ENCODE peak calls at places on chromosomes 12 and 14, in five cellular contexts. T is C1 segment of cervical spinal cord; V is psoas muscle; E is stimulated activated CD4-positive, alpha-beta T cell treated with anti-CD3 and anti-CD28 coated beads, Interleukin-15, amount 100 ng/mL, for 1 hour; L is hippocampal formation. J is an unnamed sample.

GRCh38 chr12:126772171-126772864 is 1494.7 kb upstream of the TMEM132C start:
- DNase-seq in T (no peak), V (no peak), E (no peak), L (no peak), J (no peak)

GRCh38 chr12:88925370-88925915 is 345.2 kb upstream of the KITLG start:
- DNase-seq in T (no peak), V (no peak), E (no peak), L (no peak), J (no peak)

GRCh38 chr14:50231475-50232275 is at the start of gene SOS2:
- DNase-seq in T (peak), V (peak), E (peak), L (peak), J (peak)

GRCh38 chr12:113424915-113425823 is 3.0 kb downstream of the SDSL start:
- DNase-seq in T (peak), V (peak), E (no peak), L (peak), J (peak)

GRCh38 chr14:89615421-89615820 is 198.4 kb upstream of the FOXN3 start:
- DNase-seq in T (no peak), V (no peak), E (no peak), L (no peak), J (no peak)

GRCh38 chr12:52907092-52907810 is 2.4 kb upstream of the KRT8 start:
- DNase-seq in T (no peak), V (no peak), E (no peak), L (no peak), J (peak)

GRCh38 chr12:15978431-15978950 is 67.4 kb downstream of the DERA start:
- DNase-seq in T (no peak), V (no peak), E (no peak), L (no peak), J (no peak)

GRCh38 chr12:23473071-23473470 is 476.4 kb downstream of the SOX5 start:
- DNase-seq in T (no peak), V (no peak), E (no peak), L (no peak), J (no peak)

GRCh38 chr12:21725731-21726130 is 48.8 kb downstream of the KCNJ8 start:
- DNase-seq in T (no peak), V (no peak), E (no peak), L (no peak), J (no peak)

GRCh38 chr12:104565606-104566243 is 109.0 kb downstream of the CHST11 start:
- DNase-seq in T (no peak), V (no peak), E (no peak), L (no peak), J (no peak)

GRCh38 chr14:104135121-104135903 is 3.1 kb upstream of the KIF26A start:
- DNase-seq in T (no peak), V (peak), E (no peak), L (no peak), J (peak)

GRCh38 chr14:23481362-23481970 is 12.0 kb downstream of the NGDN start:
- DNase-seq in T (no peak), V (no peak), E (no peak), L (no peak), J (no peak)

GRCh38 chr12:109693160-109693559 is 20.5 kb upstream of the FAM222A start:
- DNase-seq in T (no peak), V (no peak), E (no peak), L (no peak), J (no peak)

GRCh38 chr14:22099942-22100763 is 426.5 kb upstream of the OR4E1 start:
- DNase-seq in T (peak), V (peak), E (peak), L (peak), J (peak)

GRCh38 chr12:50087159-50087558 is 2.0 kb downstream of the SMARCD1 start:
- DNase-seq in T (no peak), V (no peak), E (no peak), L (no peak), J (no peak)

GRCh38 chr12:14824012-14824634 is 10.1 kb upstream of the SMCO3 start:
- DNase-seq in T (no peak), V (no peak), E (no peak), L (no peak), J (no peak)

GRCh38 chr14:89304972-89305703 is 111.9 kb downstream of the FOXN3 start:
- DNase-seq in T (no peak), V (peak), E (no peak), L (no peak), J (no peak)

GRCh38 chr14:22664261-22664660 is 20.1 kb upstream of the OR6J1 start:
- DNase-seq in T (no peak), V (no peak), E (no peak), L (no peak), J (no peak)

GRCh38 chr14:95993768-95994592 is 45.2 kb upstream of the C14orf132 start:
- DNase-seq in T (no peak), V (no peak), E (no peak), L (peak), J (no peak)

GRCh38 chr12:98635657-98636323 is 8.8 kb downstream of the IKBIP start:
- DNase-seq in T (no peak), V (no peak), E (no peak), L (no peak), J (no peak)

GRCh38 chr14:72945628-72946027 is 19.4 kb downstream of the DCAF4 start:
- DNase-seq in T (no peak), V (no peak), E (no peak), L (no peak), J (no peak)

GRCh38 chr14:101239065-101239464 is 322.2 kb upstream of the DIO3 start:
- DNase-seq in T (no peak), V (no peak), E (no peak), L (no peak), J (no peak)

J was measured in left ventricle myocardium inferior.